ENCODE peak calls at places on chromosomes 16 and 17, in four cellular contexts. L, J, M and S are unnamed samples.

GRCh38 chr17:51819820-51820219 is 338.7 kb downstream of the CA10 start:
- DNase-seq in L (no peak), J (no peak), M (no peak), S (no peak)

GRCh38 chr17:40561871-40562611 is 3.2 kb downstream of the CCR7 start:
- DNase-seq in L (peak; percentile 21), J (no peak), M (no peak), S (no peak)

GRCh38 chr17:63492940-63493339 is 16.1 kb downstream of the ACE start:
- DNase-seq in L (no peak), J (no peak), M (no peak), S (no peak)

GRCh38 chr17:4536259-4536741 is 18.9 kb downstream of the MYBBP1A start:
- DNase-seq in L (no peak), J (peak; percentile 65), M (no peak), S (no peak)

GRCh38 chr16:27969574-27969973 is 93.9 kb downstream of the GSG1L start:
- DNase-seq in L (peak; percentile 64), J (no peak), M (no peak), S (no peak)

GRCh38 chr17:18141210-18141803 is 32.8 kb downstream of the MYO15A start:
- DNase-seq in L (peak; percentile 73), J (peak; percentile 48), M (peak; percentile 53), S (no peak)

GRCh38 chr17:82180776-82181528 is 31.7 kb downstream of the CCDC57 start:
- DNase-seq in L (no peak), J (no peak), M (no peak), S (peak; percentile 32)

GRCh38 chr16:81005644-81006471 is 827 bp downstream of the CMC2 start:
- DNase-seq in L (peak; percentile 41), J (peak; percentile 33), M (no peak), S (no peak)

GRCh38 chr16:10663146-10663545 is 31.6 kb downstream of the TEKT5 start:
- DNase-seq in L (no peak), J (no peak), M (no peak), S (no peak)

GRCh38 chr17:41812176-41813038 is at the start of gene FKBP10:
- DNase-seq in L (peak; percentile 88), J (peak; percentile 98), M (peak; percentile 87), S (peak; percentile 63)

GRCh38 chr16:56753410-56753809 is 23.5 kb downstream of the NUP93 start:
- DNase-seq in L (peak; percentile 67), J (no peak), M (no peak), S (no peak)

GRCh38 chr17:77928519-77929179 is 29.9 kb upstream of the TNRC6C start:
- DNase-seq in L (no peak), J (no peak), M (no peak), S (no peak)

GRCh38 chr16:14015948-14016347 is 55.2 kb upstream of the MRTFB start:
- DNase-seq in L (peak; percentile 90), J (peak; percentile 55), M (peak; percentile 42), S (no peak)

GRCh38 chr17:4738136-4739121 is 1.2 kb upstream of the ZMYND15 start:
- DNase-seq in L (no peak), J (no peak), M (no peak), S (peak; percentile 66)

GRCh38 chr17:12730931-12731521 is 58.3 kb upstream of the ARHGAP44 start:
- DNase-seq in L (peak; percentile 71), J (peak; percentile 99), M (peak; percentile 78), S (peak; percentile 76)

GRCh38 chr16:13507530-13507929 is 412.4 kb upstream of the ERCC4 start:
- DNase-seq in L (no peak), J (no peak), M (no peak), S (no peak)

GRCh38 chr17:35341465-35341992 is 31.9 kb downstream of the SLFN11 start:
- DNase-seq in L (peak; percentile 5), J (no peak), M (no peak), S (peak; percentile 21)

GRCh38 chr17:60659156-60659555 is 18.5 kb upstream of the BCAS3 start:
- DNase-seq in L (no peak), J (no peak), M (no peak), S (no peak)

GRCh38 chr17:75828051-75828400 is 16.2 kb downstream of the UNC13D start:
- DNase-seq in L (no peak), J (peak; percentile 71), M (no peak), S (no peak)

GRCh38 chr16:74449470-74449869 is 28.2 kb upstream of the CLEC18B start:
- DNase-seq in L (peak; percentile 74), J (peak; percentile 23), M (peak; percentile 57), S (no peak)

GRCh38 chr17:42608692-42609181 is 437 bp downstream of the RETREG3 start:
- DNase-seq in L (no peak), J (no peak), M (no peak), S (peak; percentile 57)

GRCh38 chr17:46851029-46851741 is at the start of gene WNT9B:
- DNase-seq in L (no peak), J (peak; percentile 86), M (no peak), S (peak; percentile 70)

GRCh38 chr17:9402590-9403199 is 172.9 kb downstream of the STX8 start:
- DNase-seq in L (peak; percentile 62), J (peak; percentile 77), M (peak; percentile 25), S (no peak)

GRCh38 chr16:58444265-58444664 is 52.0 kb downstream of the GINS3 start:
- DNase-seq in L (no peak), J (no peak), M (no peak), S (no peak)

GRCh38 chr17:77803726-77804125 is 154.8 kb upstream of the TNRC6C start:
- DNase-seq in L (no peak), J (no peak), M (no peak), S (no peak)

GRCh38 chr17:45801386-45801785 is 17.3 kb downstream of the CRHR1 start:
- DNase-seq in L (no peak), J (no peak), M (no peak), S (no peak)

GRCh38 chr17:48960834-48961515 is 7.4 kb downstream of the GIP start:
- DNase-seq in L (no peak), J (peak; percentile 46), M (no peak), S (no peak)

GRCh38 chr16:85871756-85872155 is 27.2 kb upstream of the IRF8 start:
- DNase-seq in L (no peak), J (no peak), M (no peak), S (no peak)